ENCODE peak calls at places on chromosomes 11 and 22, in five cellular contexts. G is left cardiac atrium; L is left colon; V is stimulated activated effector memory CD8-positive, alpha-beta T cell treated with anti-CD3 and anti-CD28 coated beads, Interleukin-12 subunit alpha, Interleukin-12 subunit beta, amount 100 ng/mL, for 72 hours; X is EH. J is an unnamed sample.

GRCh38 chr22:35904332-35904692 is 124.3 kb downstream of the RBFOX2 start:
- DNase-seq in G (no peak), X (no peak), L (no peak), V (no peak), J (no peak)

GRCh38 chr22:31098633-31099110 is 8.7 kb downstream of the SELENOM start:
- DNase-seq in G (peak; percentile 68), L (peak; percentile 78), X (peak; percentile 27), V (no peak), J (no peak)

GRCh38 chr11:47477323-47477722 is 28.4 kb upstream of the RAPSN start:
- DNase-seq in X (peak; percentile 74), G (no peak), L (no peak), V (no peak), J (no peak)

GRCh38 chr11:43852057-43852636 is 28.5 kb upstream of the ALKBH3 start:
- DNase-seq in G (peak; percentile 50), X (peak; percentile 78), L (peak; percentile 59), V (peak; percentile 72), J (peak; percentile 82)

GRCh38 chr11:28702871-28703270 is 594.7 kb downstream of the METTL15 start:
- DNase-seq in G (no peak), V (no peak), L (no peak), X (no peak), J (no peak)

GRCh38 chr11:45022294-45023064 is 71.8 kb upstream of the TP53I11 start:
- DNase-seq in G (no peak), V (no peak), L (no peak), X (peak; percentile 54), J (peak; percentile 53)

GRCh38 chr22:32987081-32987631 is 71.0 kb downstream of the SYN3 start:
- DNase-seq in L (no peak), X (peak; percentile 11), V (no peak), G (no peak), J (no peak)

GRCh38 chr11:132126973-132127900 is 756.8 kb downstream of the NTM start:
- DNase-seq in G (peak; percentile 70), L (peak; percentile 16), X (peak; percentile 91), V (no peak), J (peak; percentile 78)

J was measured in mesenchymal stem cell.